ENCODE peak calls at places on chromosomes 12 and 14, in eight cellular contexts. Y is stimulated activated CD4-positive, alpha-beta T cell treated with anti-CD3 and anti-CD28 coated beads, Interleukin-1b, Interleukin-23, amount 100 ng/mL, for 1 hour; N is cardiac fibroblast; Z is AG04450; C is amniotic epithelial cell; Q is activated CD4-positive, alpha-beta T cell treated with anti-CD3 and anti-CD28 coated beads, Interleukin-2, amount 50 U/mL, for 1 hour; I is skeletal muscle cell; K is NCI-H2081. A is an unnamed sample.

GRCh38 chr14:105138021-105138541 is 30.5 kb downstream of the JAG2 start:
- DNase-seq in Y (no peak), N (no peak), Z (no peak), C (no peak), Q (no peak), I (no peak), K (no peak), A (no peak)

GRCh38 chr14:31441273-31442110 is 15.8 kb downstream of the DTD2 start:
- DNase-seq in Y (no peak), N (peak), Z (no peak), C (peak), Q (no peak), I (no peak), K (no peak), A (peak)

GRCh38 chr12:76908303-76909017 is 29.6 kb upstream of the CSRP2 start:
- DNase-seq in Y (no peak), N (no peak), Z (no peak), C (no peak), Q (no peak), I (no peak), K (no peak), A (no peak)

GRCh38 chr12:64088431-64089349 is 133.4 kb downstream of the KICS2 start:
- DNase-seq in Y (no peak), N (peak), Z (peak), C (peak), Q (no peak), I (peak), K (peak), A (peak)

GRCh38 chr14:77299776-77300175 is 20.9 kb downstream of the POMT2 start:
- DNase-seq in Y (no peak), N (no peak), Z (no peak), C (no peak), Q (no peak), I (no peak), K (no peak), A (no peak)

GRCh38 chr14:38868415-38869290 is 234.4 kb downstream of the SEC23A start:
- DNase-seq in Y (no peak), N (no peak), Z (no peak), C (no peak), Q (no peak), I (no peak), K (peak), A (no peak)

GRCh38 chr14:101761881-101762529 is 496 bp downstream of the PPP2R5C start:
- DNase-seq in Y (no peak), N (peak), Z (no peak), C (no peak), Q (peak), I (no peak), K (peak), A (no peak)

GRCh38 chr12:49476091-49476490 is 62.7 kb upstream of the KCNH3 start:
- DNase-seq in Y (no peak), N (no peak), Z (no peak), C (no peak), Q (no peak), I (no peak), K (no peak), A (no peak)

GRCh38 chr12:56348776-56349175 is 10.1 kb downstream of the IL23A start:
- DNase-seq in Y (no peak), N (no peak), Z (no peak), C (no peak), Q (no peak), I (no peak), K (no peak), A (no peak)

GRCh38 chr12:78938341-78939084 is 73.9 kb downstream of the SYT1 start:
- DNase-seq in Y (no peak), N (no peak), Z (no peak), C (peak), Q (no peak), I (no peak), K (peak), A (no peak)

GRCh38 chr12:132152411-132152821 is 8.2 kb downstream of the NOC4L start:
- DNase-seq in Y (no peak), N (no peak), Z (no peak), C (no peak), Q (no peak), I (no peak), K (no peak), A (no peak)

GRCh38 chr14:24324024-24324423 is 10.8 kb downstream of the ADCY4 start:
- DNase-seq in Y (no peak), N (no peak), Z (no peak), C (no peak), Q (no peak), I (no peak), K (no peak), A (no peak)

GRCh38 chr12:6684609-6685008 is 4.6 kb downstream of the ZNF384 start:
- DNase-seq in Y (no peak), N (peak), Z (no peak), C (no peak), Q (peak), I (no peak), K (peak), A (peak)

GRCh38 chr12:68776976-68777610 is 30.9 kb upstream of the MDM2 start:
- DNase-seq in Y (no peak), N (no peak), Z (no peak), C (no peak), Q (no peak), I (no peak), K (no peak), A (no peak)

GRCh38 chr14:103880334-103880985 is 33.1 kb upstream of the PPP1R13B start:
- DNase-seq in Y (no peak), N (peak), Z (no peak), C (peak), Q (peak), I (peak), K (peak), A (peak)

GRCh38 chr12:68812553-68813241 is 4.7 kb downstream of the MDM2 start:
- DNase-seq in Y (no peak), N (no peak), Z (no peak), C (no peak), Q (no peak), I (no peak), K (no peak), A (no peak)

GRCh38 chr14:89417469-89418225 is 614 bp upstream of the FOXN3 start:
- DNase-seq in Y (peak), N (peak), Z (no peak), C (no peak), Q (peak), I (no peak), K (peak), A (peak)

GRCh38 chr12:26651566-26652188 is 181.3 kb downstream of the ITPR2 start:
- DNase-seq in Y (no peak), N (peak), Z (peak), C (peak), Q (no peak), I (no peak), K (peak), A (peak)

GRCh38 chr14:75736845-75737485 is 75.9 kb downstream of the TTLL5 start:
- DNase-seq in Y (no peak), N (no peak), Z (no peak), C (no peak), Q (no peak), I (no peak), K (no peak), A (no peak)

GRCh38 chr14:52878946-52879345 is 71.9 kb downstream of the FERMT2 start:
- DNase-seq in Y (no peak), N (no peak), Z (no peak), C (no peak), Q (no peak), I (no peak), K (no peak), A (no peak)

GRCh38 chr12:92224685-92225331 is 79.2 kb upstream of the BTG1 start:
- DNase-seq in Y (no peak), N (peak), Z (peak), C (peak), Q (no peak), I (no peak), K (no peak), A (peak)

GRCh38 chr14:104797112-104798044 is 1.8 kb upstream of the AKT1 start:
- DNase-seq in Y (no peak), N (no peak), Z (no peak), C (peak), Q (no peak), I (no peak), K (no peak), A (no peak)

GRCh38 chr12:123253606-123254459 is 17.8 kb downstream of the CDK2AP1 start:
- DNase-seq in Y (no peak), N (peak), Z (no peak), C (no peak), Q (no peak), I (no peak), K (no peak), A (no peak)

GRCh38 chr14:49971156-49972141 is 78.6 kb downstream of the ARF6 start:
- DNase-seq in Y (peak), N (peak), Z (no peak), C (no peak), Q (peak), I (no peak), K (no peak), A (peak)

GRCh38 chr12:16344269-16344668 is 3.2 kb upstream of the MGST1 start:
- DNase-seq in Y (no peak), N (peak), Z (no peak), C (peak), Q (no peak), I (no peak), K (no peak), A (peak)

GRCh38 chr14:49424436-49425331 is 161.5 kb downstream of the RPS29 start:
- DNase-seq in Y (no peak), N (no peak), Z (no peak), C (no peak), Q (no peak), I (no peak), K (no peak), A (no peak)

GRCh38 chr12:131218291-131219172 is 264.8 kb downstream of the ADGRD1 start:
- DNase-seq in Y (no peak), N (no peak), Z (no peak), C (no peak), Q (no peak), I (no peak), K (no peak), A (no peak)

GRCh38 chr14:53956427-53957201 is at the start of gene BMP4:
- DNase-seq in Y (no peak), N (peak), Z (no peak), C (no peak), Q (no peak), I (no peak), K (no peak), A (peak)

GRCh38 chr12:77685112-77685511 is 145.6 kb upstream of the NAV3 start:
- DNase-seq in Y (no peak), N (peak), Z (peak), C (peak), Q (no peak), I (peak), K (peak), A (peak)

GRCh38 chr12:105275997-105276760 is 40.2 kb upstream of the APPL2 start:
- DNase-seq in Y (no peak), N (no peak), Z (no peak), C (no peak), Q (no peak), I (no peak), K (peak), A (no peak)

GRCh38 chr12:69840727-69841126 is 15.7 kb downstream of the MYRFL start:
- DNase-seq in Y (no peak), N (peak), Z (no peak), C (no peak), Q (no peak), I (no peak), K (no peak), A (no peak)

GRCh38 chr14:75752907-75753594 is 92.0 kb downstream of the TTLL5 start:
- DNase-seq in Y (no peak), N (peak), Z (no peak), C (peak), Q (no peak), I (no peak), K (no peak), A (peak)

GRCh38 chr12:52391618-52392002 is 6.2 kb upstream of the KRT84 start:
- DNase-seq in Y (no peak), N (peak), Z (no peak), C (no peak), Q (no peak), I (no peak), K (peak), A (no peak)

GRCh38 chr12:75635606-75636444 is 124.4 kb upstream of the KRR1 start:
- DNase-seq in Y (no peak), N (peak), Z (peak), C (peak), Q (no peak), I (peak), K (no peak), A (peak)

GRCh38 chr12:113180333-113180732 is 4.9 kb downstream of the DDX54 start:
- DNase-seq in Y (no peak), N (no peak), Z (no peak), C (no peak), Q (no peak), I (no peak), K (no peak), A (peak)

GRCh38 chr12:94240171-94240570 is 91.8 kb downstream of the PLXNC1 start:
- DNase-seq in Y (no peak), N (no peak), Z (no peak), C (no peak), Q (no peak), I (no peak), K (no peak), A (no peak)

GRCh38 chr14:104143071-104143470 is 4.7 kb downstream of the KIF26A start:
- DNase-seq in Y (no peak), N (no peak), Z (no peak), C (no peak), Q (no peak), I (no peak), K (no peak), A (no peak)

GRCh38 chr14:64952598-64953309 is 10.2 kb upstream of the GPX2 start:
- DNase-seq in Y (no peak), N (no peak), Z (no peak), C (peak), Q (no peak), I (no peak), K (no peak), A (no peak)

A was measured in HCEC 1CT.